ENCODE peak calls at places on chromosomes 2 and 18, in seven cellular contexts. One of them, this sample, is unnamed.
A peak's percentile ranks its signal among the peaks of the same experiment; 100 is the strongest.

GRCh38 chr2:61993422-61994024 is 88.0 kb downstream of the COMMD1 start:
- DNase-seq in Caco-2: no peak
- DNase-seq in GM23338: peak; percentile 61
- DNase-seq in mesenchymal stem cell: peak; percentile 60
- DNase-seq in suprapubic skin: no peak
- DNase-seq in tibial artery: no peak
- DNase-seq in H1: no peak
- DNase-seq in this sample: peak; percentile 20

GRCh38 chr2:75710220-75710576 is 517 bp downstream of the GCFC2 start:
- DNase-seq in Caco-2: no peak
- DNase-seq in GM23338: no peak
- DNase-seq in mesenchymal stem cell: no peak
- DNase-seq in suprapubic skin: no peak
- DNase-seq in tibial artery: no peak
- DNase-seq in H1: no peak
- DNase-seq in this sample: no peak

GRCh38 chr2:231292472-231293134 is 94.2 kb downstream of the ARMC9 start:
- DNase-seq in Caco-2: no peak
- DNase-seq in GM23338: no peak
- DNase-seq in mesenchymal stem cell: no peak
- DNase-seq in suprapubic skin: no peak
- DNase-seq in tibial artery: no peak
- DNase-seq in H1: no peak
- DNase-seq in this sample: no peak

GRCh38 chr18:70448588-70448987 is 159.7 kb downstream of the SOCS6 start:
- DNase-seq in Caco-2: no peak
- DNase-seq in GM23338: no peak
- DNase-seq in mesenchymal stem cell: no peak
- DNase-seq in suprapubic skin: no peak
- DNase-seq in tibial artery: no peak
- DNase-seq in H1: no peak
- DNase-seq in this sample: no peak

GRCh38 chr2:127403460-127403859 is 14.8 kb upstream of the PROC start:
- DNase-seq in Caco-2: no peak
- DNase-seq in GM23338: no peak
- DNase-seq in mesenchymal stem cell: no peak
- DNase-seq in suprapubic skin: no peak
- DNase-seq in tibial artery: no peak
- DNase-seq in H1: no peak
- DNase-seq in this sample: no peak

GRCh38 chr2:69545477-69545932 is 98.0 kb downstream of the AAK1 start:
- DNase-seq in Caco-2: no peak
- DNase-seq in GM23338: no peak
- DNase-seq in mesenchymal stem cell: no peak
- DNase-seq in suprapubic skin: no peak
- DNase-seq in tibial artery: no peak
- DNase-seq in H1: no peak
- DNase-seq in this sample: no peak

GRCh38 chr18:26919656-26920055 is 54.1 kb upstream of the AQP4 start:
- DNase-seq in Caco-2: no peak
- DNase-seq in GM23338: no peak
- DNase-seq in mesenchymal stem cell: peak; percentile 33
- DNase-seq in suprapubic skin: no peak
- DNase-seq in tibial artery: no peak
- DNase-seq in H1: no peak
- DNase-seq in this sample: no peak

GRCh38 chr2:55430536-55430935 is 10.9 kb upstream of the CCDC88A start:
- DNase-seq in Caco-2: no peak
- DNase-seq in GM23338: no peak
- DNase-seq in mesenchymal stem cell: no peak
- DNase-seq in suprapubic skin: no peak
- DNase-seq in tibial artery: no peak
- DNase-seq in H1: no peak
- DNase-seq in this sample: no peak

GRCh38 chr2:73759287-73759764 is 20.6 kb downstream of the DUSP11 start:
- DNase-seq in Caco-2: no peak
- DNase-seq in GM23338: no peak
- DNase-seq in mesenchymal stem cell: no peak
- DNase-seq in suprapubic skin: no peak
- DNase-seq in tibial artery: no peak
- DNase-seq in H1: no peak
- DNase-seq in this sample: no peak

GRCh38 chr2:152445791-152446201 is 110.8 kb downstream of the FMNL2 start:
- DNase-seq in Caco-2: no peak
- DNase-seq in GM23338: no peak
- DNase-seq in mesenchymal stem cell: peak; percentile 91
- DNase-seq in suprapubic skin: no peak
- DNase-seq in tibial artery: no peak
- DNase-seq in H1: no peak
- DNase-seq in this sample: no peak

GRCh38 chr2:218329826-218330651 is 26.6 kb upstream of the CATIP start:
- DNase-seq in Caco-2: no peak
- DNase-seq in GM23338: no peak
- DNase-seq in mesenchymal stem cell: no peak
- DNase-seq in suprapubic skin: no peak
- DNase-seq in tibial artery: no peak
- DNase-seq in H1: no peak
- DNase-seq in this sample: no peak

GRCh38 chr2:218334531-218334930 is 22.1 kb upstream of the CATIP start:
- DNase-seq in Caco-2: no peak
- DNase-seq in GM23338: no peak
- DNase-seq in mesenchymal stem cell: no peak
- DNase-seq in suprapubic skin: no peak
- DNase-seq in tibial artery: no peak
- DNase-seq in H1: no peak
- DNase-seq in this sample: no peak

GRCh38 chr2:218332920-218333645 is 23.6 kb upstream of the CATIP start:
- DNase-seq in Caco-2: no peak
- DNase-seq in GM23338: no peak
- DNase-seq in mesenchymal stem cell: peak; percentile 36
- DNase-seq in suprapubic skin: no peak
- DNase-seq in tibial artery: no peak
- DNase-seq in H1: no peak
- DNase-seq in this sample: no peak

GRCh38 chr2:218329027-218329825 is 27.4 kb upstream of the CATIP start:
- DNase-seq in Caco-2: no peak
- DNase-seq in GM23338: no peak
- DNase-seq in mesenchymal stem cell: no peak
- DNase-seq in suprapubic skin: no peak
- DNase-seq in tibial artery: no peak
- DNase-seq in H1: no peak
- DNase-seq in this sample: no peak

GRCh38 chr2:218332288-218332687 is 24.4 kb upstream of the CATIP start:
- DNase-seq in Caco-2: no peak
- DNase-seq in GM23338: no peak
- DNase-seq in mesenchymal stem cell: no peak
- DNase-seq in suprapubic skin: no peak
- DNase-seq in tibial artery: no peak
- DNase-seq in H1: no peak
- DNase-seq in this sample: no peak
- H3K4me1 ChIP-seq in Caco-2: peaks cover 6% of the 10 kb centered on the region
- H3K4me1 ChIP-seq in GM23338: peaks cover 14% of the 10 kb centered on the region
- H3K4me1 ChIP-seq in mesenchymal stem cell: peaks cover 14% of the 10 kb centered on the region
- H3K4me1 ChIP-seq in suprapubic skin: no peaks in the 10 kb centered on the region
- H3K4me1 ChIP-seq in tibial artery: no peaks in the 10 kb centered on the region
- H3K4me1 ChIP-seq in H1: no peaks in the 10 kb centered on the region
- H3K4me1 ChIP-seq in this sample: peaks cover 9% of the 10 kb centered on the region

GRCh38 chr2:42932271-42933151 is 140.1 kb upstream of the HAAO start:
- DNase-seq in Caco-2: no peak
- DNase-seq in GM23338: no peak
- DNase-seq in mesenchymal stem cell: no peak
- DNase-seq in suprapubic skin: no peak
- DNase-seq in tibial artery: no peak
- DNase-seq in H1: no peak
- DNase-seq in this sample: no peak
- H3K4me1 ChIP-seq in Caco-2: peaks cover 34% of the 10 kb centered on the region
- H3K4me1 ChIP-seq in GM23338: peaks cover 33% of the 10 kb centered on the region
- H3K4me1 ChIP-seq in mesenchymal stem cell: peaks cover 46% of the 10 kb centered on the region
- H3K4me1 ChIP-seq in suprapubic skin: peaks cover 97% of the 10 kb centered on the region
- H3K4me1 ChIP-seq in tibial artery: peaks cover 62% of the 10 kb centered on the region
- H3K4me1 ChIP-seq in H1: peaks cover 21% of the 10 kb centered on the region
- H3K4me1 ChIP-seq in this sample: peaks cover 33% of the 10 kb centered on the region

GRCh38 chr2:768484-768883 is 91.3 kb upstream of the TMEM18 start:
- DNase-seq in Caco-2: no peak
- DNase-seq in GM23338: no peak
- DNase-seq in mesenchymal stem cell: no peak
- DNase-seq in suprapubic skin: no peak
- DNase-seq in tibial artery: no peak
- DNase-seq in H1: no peak
- DNase-seq in this sample: no peak
- H3K4me1 ChIP-seq in Caco-2: no peaks in the 10 kb centered on the region
- H3K4me1 ChIP-seq in GM23338: peaks cover 8% of the 10 kb centered on the region
- H3K4me1 ChIP-seq in mesenchymal stem cell: peaks cover 17% of the 10 kb centered on the region
- H3K4me1 ChIP-seq in suprapubic skin: no peaks in the 10 kb centered on the region
- H3K4me1 ChIP-seq in tibial artery: no peaks in the 10 kb centered on the region
- H3K4me1 ChIP-seq in H1: no peaks in the 10 kb centered on the region
- H3K4me1 ChIP-seq in this sample: no peaks in the 10 kb centered on the region

GRCh38 chr2:232981356-232981755 is 31.7 kb downstream of the NGEF start:
- DNase-seq in Caco-2: peak; percentile 43
- DNase-seq in GM23338: no peak
- DNase-seq in mesenchymal stem cell: no peak
- DNase-seq in suprapubic skin: no peak
- DNase-seq in tibial artery: peak; percentile 21
- DNase-seq in H1: no peak
- DNase-seq in this sample: no peak
- H3K4me1 ChIP-seq in Caco-2: no peaks in the 10 kb centered on the region
- H3K4me1 ChIP-seq in GM23338: peaks cover 11% of the 10 kb centered on the region
- H3K4me1 ChIP-seq in mesenchymal stem cell: peaks cover 16% of the 10 kb centered on the region
- H3K4me1 ChIP-seq in suprapubic skin: peaks cover 21% of the 10 kb centered on the region
- H3K4me1 ChIP-seq in tibial artery: peaks cover 3% of the 10 kb centered on the region
- H3K4me1 ChIP-seq in H1: peaks cover 4% of the 10 kb centered on the region
- H3K4me1 ChIP-seq in this sample: peaks cover 11% of the 10 kb centered on the region

GRCh38 chr2:235597081-235597615 is 103.3 kb downstream of the AGAP1 start:
- DNase-seq in Caco-2: no peak
- DNase-seq in GM23338: no peak
- DNase-seq in mesenchymal stem cell: no peak
- DNase-seq in suprapubic skin: no peak
- DNase-seq in tibial artery: no peak
- DNase-seq in H1: no peak
- DNase-seq in this sample: no peak
- H3K4me1 ChIP-seq in Caco-2: no peaks in the 10 kb centered on the region
- H3K4me1 ChIP-seq in GM23338: no peaks in the 10 kb centered on the region
- H3K4me1 ChIP-seq in mesenchymal stem cell: peaks cover 2% of the 10 kb centered on the region
- H3K4me1 ChIP-seq in suprapubic skin: peaks cover 4% of the 10 kb centered on the region
- H3K4me1 ChIP-seq in tibial artery: no peaks in the 10 kb centered on the region
- H3K4me1 ChIP-seq in H1: no peaks in the 10 kb centered on the region
- H3K4me1 ChIP-seq in this sample: peaks cover 11% of the 10 kb centered on the region

GRCh38 chr2:46700435-46700834 is 215.2 kb downstream of the MCFD2 start:
- DNase-seq in Caco-2: no peak
- DNase-seq in GM23338: no peak
- DNase-seq in mesenchymal stem cell: no peak
- DNase-seq in suprapubic skin: no peak
- DNase-seq in tibial artery: no peak
- DNase-seq in H1: no peak
- DNase-seq in this sample: no peak
- H3K4me1 ChIP-seq in Caco-2: peaks cover 21% of the 10 kb centered on the region
- H3K4me1 ChIP-seq in GM23338: peaks cover 39% of the 10 kb centered on the region
- H3K4me1 ChIP-seq in mesenchymal stem cell: peaks cover 2% of the 10 kb centered on the region
- H3K4me1 ChIP-seq in suprapubic skin: peaks cover 72% of the 10 kb centered on the region
- H3K4me1 ChIP-seq in tibial artery: peaks cover 17% of the 10 kb centered on the region
- H3K4me1 ChIP-seq in H1: peaks cover 2% of the 10 kb centered on the region
- H3K4me1 ChIP-seq in this sample: peaks cover 4% of the 10 kb centered on the region

GRCh38 chr2:170291474-170291873 is 113.5 kb downstream of the MYO3B start:
- DNase-seq in Caco-2: no peak
- DNase-seq in GM23338: no peak
- DNase-seq in mesenchymal stem cell: no peak
- DNase-seq in suprapubic skin: no peak
- DNase-seq in tibial artery: no peak
- DNase-seq in H1: no peak
- DNase-seq in this sample: no peak
- H3K4me1 ChIP-seq in Caco-2: no peaks in the 10 kb centered on the region
- H3K4me1 ChIP-seq in GM23338: peaks cover 9% of the 10 kb centered on the region
- H3K4me1 ChIP-seq in mesenchymal stem cell: no peaks in the 10 kb centered on the region
- H3K4me1 ChIP-seq in suprapubic skin: no peaks in the 10 kb centered on the region
- H3K4me1 ChIP-seq in tibial artery: no peaks in the 10 kb centered on the region
- H3K4me1 ChIP-seq in H1: no peaks in the 10 kb centered on the region
- H3K4me1 ChIP-seq in this sample: no peaks in the 10 kb centered on the region

GRCh38 chr2:164913640-164914346 is 41.5 kb downstream of the SLC38A11 start:
- DNase-seq in Caco-2: peak; percentile 66
- DNase-seq in GM23338: no peak
- DNase-seq in mesenchymal stem cell: no peak
- DNase-seq in suprapubic skin: no peak
- DNase-seq in tibial artery: no peak
- DNase-seq in H1: no peak
- DNase-seq in this sample: no peak

GRCh38 chr2:164910091-164910899 is 45.0 kb downstream of the SLC38A11 start:
- DNase-seq in Caco-2: peak; percentile 60
- DNase-seq in GM23338: peak; percentile 17
- DNase-seq in mesenchymal stem cell: peak; percentile 75
- DNase-seq in suprapubic skin: no peak
- DNase-seq in tibial artery: no peak
- DNase-seq in H1: no peak
- DNase-seq in this sample: no peak

GRCh38 chr2:164917296-164917903 is 37.9 kb downstream of the SLC38A11 start:
- DNase-seq in Caco-2: peak; percentile 68
- DNase-seq in GM23338: peak; percentile 59
- DNase-seq in mesenchymal stem cell: peak; percentile 34
- DNase-seq in suprapubic skin: no peak
- DNase-seq in tibial artery: peak; percentile 63
- DNase-seq in H1: no peak
- DNase-seq in this sample: peak; percentile 22

GRCh38 chr2:164911832-164912231 is 43.5 kb downstream of the SLC38A11 start:
- DNase-seq in Caco-2: no peak
- DNase-seq in GM23338: no peak
- DNase-seq in mesenchymal stem cell: no peak
- DNase-seq in suprapubic skin: no peak
- DNase-seq in tibial artery: no peak
- DNase-seq in H1: no peak
- DNase-seq in this sample: no peak

GRCh38 chr2:164913011-164913410 is 42.3 kb downstream of the SLC38A11 start:
- DNase-seq in Caco-2: no peak
- DNase-seq in GM23338: peak; percentile 67
- DNase-seq in mesenchymal stem cell: no peak
- DNase-seq in suprapubic skin: no peak
- DNase-seq in tibial artery: no peak
- DNase-seq in H1: no peak
- DNase-seq in this sample: peak; percentile 65
- H3K4me1 ChIP-seq in Caco-2: peaks cover 76% of the 10 kb centered on the region
- H3K4me1 ChIP-seq in GM23338: peaks cover 27% of the 10 kb centered on the region
- H3K4me1 ChIP-seq in mesenchymal stem cell: no peaks in the 10 kb centered on the region
- H3K4me1 ChIP-seq in suprapubic skin: peaks cover 23% of the 10 kb centered on the region
- H3K4me1 ChIP-seq in tibial artery: no peaks in the 10 kb centered on the region
- H3K4me1 ChIP-seq in H1: peaks cover 3% of the 10 kb centered on the region
- H3K4me1 ChIP-seq in this sample: no peaks in the 10 kb centered on the region

GRCh38 chr18:33201509-33201926 is 239.0 kb downstream of the CCDC178 start:
- DNase-seq in Caco-2: no peak
- DNase-seq in GM23338: peak; percentile 89
- DNase-seq in mesenchymal stem cell: peak; percentile 53
- DNase-seq in suprapubic skin: no peak
- DNase-seq in tibial artery: no peak
- DNase-seq in H1: peak; percentile 5
- DNase-seq in this sample: peak; percentile 28
- H3K4me1 ChIP-seq in Caco-2: no peaks in the 10 kb centered on the region
- H3K4me1 ChIP-seq in GM23338: peaks cover 19% of the 10 kb centered on the region
- H3K4me1 ChIP-seq in mesenchymal stem cell: no peaks in the 10 kb centered on the region
- H3K4me1 ChIP-seq in suprapubic skin: no peaks in the 10 kb centered on the region
- H3K4me1 ChIP-seq in tibial artery: no peaks in the 10 kb centered on the region
- H3K4me1 ChIP-seq in H1: no peaks in the 10 kb centered on the region
- H3K4me1 ChIP-seq in this sample: no peaks in the 10 kb centered on the region

This sample was measured in NT2/D1.